ENCODE peak calls at places on chromosome 19, in seven cellular contexts. C is body of pancreas, M is A549, H is suprapubic skin, S is upper lobe of left lung, D is Peyer's patch, Z is H1. I is an unnamed sample.

GRCh38 chr19:14517446-14517839 is 754 bp downstream of the DNAJB1 start:
- DNase-seq in M (no peak), H (no peak), Z (no peak), S (no peak), C (no peak), D (no peak), I (no peak)

GRCh38 chr19:35883920-35884319 is 15.5 kb downstream of the APLP1 start:
- DNase-seq in C (no peak), S (no peak), H (no peak), M (no peak), D (no peak), Z (no peak), I (no peak)

GRCh38 chr19:58355215-58355796 is 2.0 kb upstream of the A1BG start:
- DNase-seq in H (no peak), Z (no peak), C (no peak), S (no peak), M (no peak), D (no peak), I (no peak)

GRCh38 chr19:42197375-42197817 is 20.1 kb downstream of the DEDD2 start:
- DNase-seq in S (peak), M (no peak), D (peak), C (no peak), H (no peak), Z (no peak), I (no peak)

GRCh38 chr19:37537391-37537947 is 30.7 kb downstream of the ZNF793 start:
- DNase-seq in D (no peak), Z (no peak), S (no peak), M (no peak), C (no peak), H (no peak), I (no peak)

GRCh38 chr19:6674868-6675305 is 4.9 kb upstream of the TNFSF14 start:
- DNase-seq in Z (peak), H (no peak), D (peak), S (peak), C (peak), M (peak), I (peak)

GRCh38 chr19:28943651-28944050 is 269.3 kb downstream of the UQCRFS1 start:
- DNase-seq in M (no peak), H (no peak), C (no peak), S (no peak), Z (no peak), D (no peak), I (no peak)

GRCh38 chr19:55652311-55653078 is 2.3 kb upstream of the U2AF2 start:
- DNase-seq in M (no peak), Z (no peak), S (no peak), D (no peak), H (no peak), C (no peak), I (no peak)

GRCh38 chr19:55320844-55321419 is 4.2 kb downstream of the TMEM150B start:
- DNase-seq in D (no peak), H (no peak), C (no peak), S (no peak), M (no peak), Z (no peak), I (no peak)

DNA sequence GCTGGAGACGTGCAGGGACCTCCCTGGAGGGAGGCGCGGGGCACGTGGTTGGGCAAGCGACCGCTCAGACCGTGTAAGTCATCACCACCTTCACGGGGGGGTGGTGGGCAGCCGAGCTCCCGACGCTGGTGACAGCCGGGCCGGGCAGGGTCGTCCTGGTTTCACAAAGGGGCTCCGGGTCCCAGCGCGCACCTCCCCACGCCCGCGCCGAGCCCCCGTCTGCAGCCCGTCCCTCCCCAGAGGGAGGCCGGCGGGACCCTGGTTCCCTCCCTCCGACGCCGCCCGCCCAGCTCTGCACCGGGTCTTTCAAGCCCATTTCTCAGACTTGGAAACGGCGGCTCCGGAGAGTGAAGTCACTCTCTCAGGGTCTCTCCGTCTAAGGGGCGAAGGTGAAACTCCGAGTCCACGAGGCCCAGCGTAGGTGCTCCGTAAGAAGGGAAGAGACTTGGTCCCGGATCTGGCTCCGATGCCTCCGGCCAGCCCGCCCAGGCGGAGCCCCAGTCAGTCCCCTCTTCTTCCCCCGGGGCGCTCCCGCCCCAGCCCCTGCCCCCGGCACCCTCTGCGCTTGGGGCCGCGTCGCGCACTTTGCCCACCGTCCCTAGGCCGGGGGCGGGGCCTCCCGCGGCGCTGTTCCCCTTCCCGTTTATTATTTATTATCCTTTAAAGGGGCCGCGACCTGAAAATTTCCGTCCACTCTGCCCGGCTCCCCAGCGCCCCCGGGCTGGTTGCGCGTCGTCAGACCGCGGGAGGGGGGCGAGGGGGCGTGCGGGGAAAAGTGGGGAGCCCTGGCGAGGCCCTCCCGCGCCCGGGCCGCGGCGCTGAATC is 536 bp upstream of the ARID3A start:
- DNase-seq in C (peak), Z (peak), S (peak), H (peak), M (peak), D (peak), I (peak)
- H3K4me3 ChIP-seq in C (peak), Z (peak), S (peak), H (peak), M (peak), D (peak), I (peak)

GRCh38 chr19:51777570-51778460 is 16.8 kb downstream of the FPR2 start:
- DNase-seq in M (peak), H (no peak), D (no peak), S (peak), Z (peak), C (peak), I (peak)
- TF ChIP-seq POLR2A in M (no peak), H (no peak), D (no peak), S (no peak), Z (no peak), C (no peak), I (no peak)

GRCh38 chr19:57240311-57241090 is at the start of gene ZNF805:
- DNase-seq in S (peak), H (peak), D (peak), Z (peak), C (peak), M (peak), I (peak)
- TF ChIP-seq CTCF in S (no peak), H (no peak), D (peak), Z (peak), C (peak), M (no peak), I (no peak)

DNA sequence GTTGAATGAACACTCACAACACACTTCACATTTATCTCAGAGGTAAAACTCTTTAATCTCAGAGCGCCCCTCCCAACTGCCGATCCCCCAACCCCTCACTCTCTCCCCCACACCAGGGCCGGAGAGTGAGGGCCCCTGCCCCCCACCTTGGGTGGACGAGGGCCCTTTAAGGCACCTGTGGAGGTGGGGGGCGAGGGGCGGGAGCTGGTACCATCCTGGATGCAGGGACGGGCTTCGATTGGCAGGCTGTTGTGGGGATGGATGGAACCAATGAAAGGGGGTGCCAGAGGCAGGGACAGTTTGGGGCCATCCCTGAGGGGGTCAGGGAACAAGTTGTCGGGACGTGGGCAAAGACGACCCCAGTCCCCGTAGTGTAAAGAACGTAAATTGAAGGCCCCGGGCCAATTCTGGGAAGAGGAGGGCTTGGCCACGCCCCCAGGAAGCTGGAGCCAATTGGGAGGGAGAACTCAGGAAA is 1.7 kb upstream of the PNKP start:
- DNase-seq in D (no peak), Z (no peak), S (no peak), M (no peak), C (no peak), H (no peak), I (no peak)
- H3K4me3 ChIP-seq in D (peak), Z (peak), S (no peak), M (peak), C (no peak), H (peak), I (no peak)

I was measured in lower leg skin.